ENCODE peak calls at places on chromosomes 2 and 18, in seven cellular contexts. One of them, this sample, is unnamed.

GRCh38 chr2:230738391-230738811 is 25.8 kb downstream of the CAB39 start:
- DNase-seq in activated CD4-positive, CD25-positive, alpha-beta regulatory T cell: no peak
- DNase-seq in amygdala: no peak
- DNase-seq in stimulated activated CD4-positive, alpha-beta T cell treated with anti-CD3 and anti-CD28 coated beads, TNF-alpha, amount 100 ng/mL, for 48 hours: no peak
- DNase-seq in NCI-H146: no peak
- DNase-seq in retina: no peak
- DNase-seq in dermis microvascular lymphatic vessel endothelial cell: peak
- DNase-seq in this sample: no peak

GRCh38 chr2:199465988-199466703 is 8.4 kb upstream of the SATB2 start:
- DNase-seq in activated CD4-positive, CD25-positive, alpha-beta regulatory T cell: no peak
- DNase-seq in amygdala: no peak
- DNase-seq in stimulated activated CD4-positive, alpha-beta T cell treated with anti-CD3 and anti-CD28 coated beads, TNF-alpha, amount 100 ng/mL, for 48 hours: no peak
- DNase-seq in NCI-H146: no peak
- DNase-seq in retina: peak
- DNase-seq in dermis microvascular lymphatic vessel endothelial cell: no peak
- DNase-seq in this sample: no peak

GRCh38 chr2:224145751-224146355 is 106.8 kb upstream of the SERPINE2 start:
- DNase-seq in activated CD4-positive, CD25-positive, alpha-beta regulatory T cell: no peak
- DNase-seq in amygdala: no peak
- DNase-seq in stimulated activated CD4-positive, alpha-beta T cell treated with anti-CD3 and anti-CD28 coated beads, TNF-alpha, amount 100 ng/mL, for 48 hours: no peak
- DNase-seq in NCI-H146: no peak
- DNase-seq in retina: no peak
- DNase-seq in dermis microvascular lymphatic vessel endothelial cell: peak
- DNase-seq in this sample: no peak

GRCh38 chr2:33373986-33374385 is 102.5 kb upstream of the RASGRP3 start:
- DNase-seq in activated CD4-positive, CD25-positive, alpha-beta regulatory T cell: no peak
- DNase-seq in amygdala: no peak
- DNase-seq in stimulated activated CD4-positive, alpha-beta T cell treated with anti-CD3 and anti-CD28 coated beads, TNF-alpha, amount 100 ng/mL, for 48 hours: no peak
- DNase-seq in NCI-H146: no peak
- DNase-seq in retina: no peak
- DNase-seq in dermis microvascular lymphatic vessel endothelial cell: no peak
- DNase-seq in this sample: no peak

GRCh38 chr2:70981421-70981820 is 3.0 kb downstream of the ANKRD53 start:
- DNase-seq in activated CD4-positive, CD25-positive, alpha-beta regulatory T cell: no peak
- DNase-seq in amygdala: no peak
- DNase-seq in stimulated activated CD4-positive, alpha-beta T cell treated with anti-CD3 and anti-CD28 coated beads, TNF-alpha, amount 100 ng/mL, for 48 hours: no peak
- DNase-seq in NCI-H146: no peak
- DNase-seq in retina: no peak
- DNase-seq in dermis microvascular lymphatic vessel endothelial cell: no peak
- DNase-seq in this sample: no peak

GRCh38 chr18:79579807-79580480 is 99.7 kb upstream of the CTDP1 start:
- DNase-seq in activated CD4-positive, CD25-positive, alpha-beta regulatory T cell: no peak
- DNase-seq in amygdala: no peak
- DNase-seq in stimulated activated CD4-positive, alpha-beta T cell treated with anti-CD3 and anti-CD28 coated beads, TNF-alpha, amount 100 ng/mL, for 48 hours: no peak
- DNase-seq in NCI-H146: no peak
- DNase-seq in retina: no peak
- DNase-seq in dermis microvascular lymphatic vessel endothelial cell: no peak
- DNase-seq in this sample: no peak

GRCh38 chr2:230757476-230757875 is 44.8 kb downstream of the CAB39 start:
- DNase-seq in activated CD4-positive, CD25-positive, alpha-beta regulatory T cell: no peak
- DNase-seq in amygdala: no peak
- DNase-seq in stimulated activated CD4-positive, alpha-beta T cell treated with anti-CD3 and anti-CD28 coated beads, TNF-alpha, amount 100 ng/mL, for 48 hours: no peak
- DNase-seq in NCI-H146: no peak
- DNase-seq in retina: no peak
- DNase-seq in dermis microvascular lymphatic vessel endothelial cell: peak
- DNase-seq in this sample: no peak

GRCh38 chr18:6203791-6204190 is 210.9 kb downstream of the L3MBTL4 start:
- DNase-seq in activated CD4-positive, CD25-positive, alpha-beta regulatory T cell: no peak
- DNase-seq in amygdala: no peak
- DNase-seq in stimulated activated CD4-positive, alpha-beta T cell treated with anti-CD3 and anti-CD28 coated beads, TNF-alpha, amount 100 ng/mL, for 48 hours: no peak
- DNase-seq in NCI-H146: no peak
- DNase-seq in retina: no peak
- DNase-seq in dermis microvascular lymphatic vessel endothelial cell: no peak
- DNase-seq in this sample: no peak

GRCh38 chr2:233758168-233758567 is 1.9 kb upstream of the UGT1A1 start:
- DNase-seq in activated CD4-positive, CD25-positive, alpha-beta regulatory T cell: no peak
- DNase-seq in amygdala: no peak
- DNase-seq in stimulated activated CD4-positive, alpha-beta T cell treated with anti-CD3 and anti-CD28 coated beads, TNF-alpha, amount 100 ng/mL, for 48 hours: no peak
- DNase-seq in NCI-H146: no peak
- DNase-seq in retina: no peak
- DNase-seq in dermis microvascular lymphatic vessel endothelial cell: no peak
- DNase-seq in this sample: no peak

GRCh38 chr18:27627927-27628326 is 442.8 kb upstream of the CHST9 start:
- DNase-seq in activated CD4-positive, CD25-positive, alpha-beta regulatory T cell: no peak
- DNase-seq in amygdala: no peak
- DNase-seq in stimulated activated CD4-positive, alpha-beta T cell treated with anti-CD3 and anti-CD28 coated beads, TNF-alpha, amount 100 ng/mL, for 48 hours: no peak
- DNase-seq in NCI-H146: no peak
- DNase-seq in retina: peak
- DNase-seq in dermis microvascular lymphatic vessel endothelial cell: no peak
- DNase-seq in this sample: no peak

GRCh38 chr18:334575-335132 is 66.8 kb upstream of the THOC1 start:
- DNase-seq in activated CD4-positive, CD25-positive, alpha-beta regulatory T cell: no peak
- DNase-seq in amygdala: no peak
- DNase-seq in stimulated activated CD4-positive, alpha-beta T cell treated with anti-CD3 and anti-CD28 coated beads, TNF-alpha, amount 100 ng/mL, for 48 hours: no peak
- DNase-seq in NCI-H146: no peak
- DNase-seq in retina: no peak
- DNase-seq in dermis microvascular lymphatic vessel endothelial cell: no peak
- DNase-seq in this sample: no peak

GRCh38 chr18:3104190-3105054 is 91.5 kb upstream of the LPIN2 start:
- DNase-seq in activated CD4-positive, CD25-positive, alpha-beta regulatory T cell: no peak
- DNase-seq in amygdala: no peak
- DNase-seq in stimulated activated CD4-positive, alpha-beta T cell treated with anti-CD3 and anti-CD28 coated beads, TNF-alpha, amount 100 ng/mL, for 48 hours: no peak
- DNase-seq in NCI-H146: no peak
- DNase-seq in retina: no peak
- DNase-seq in dermis microvascular lymphatic vessel endothelial cell: peak
- DNase-seq in this sample: no peak

GRCh38 chr2:21267232-21267835 is 143.6 kb downstream of the TDRD15 start:
- DNase-seq in activated CD4-positive, CD25-positive, alpha-beta regulatory T cell: no peak
- DNase-seq in amygdala: no peak
- DNase-seq in stimulated activated CD4-positive, alpha-beta T cell treated with anti-CD3 and anti-CD28 coated beads, TNF-alpha, amount 100 ng/mL, for 48 hours: no peak
- DNase-seq in NCI-H146: no peak
- DNase-seq in retina: no peak
- DNase-seq in dermis microvascular lymphatic vessel endothelial cell: no peak
- DNase-seq in this sample: no peak